ENCODE peak calls at places on chromosome 6, in nine cellular contexts. R is fibroblast of mammary gland, V is cardiac fibroblast, U is mucosa of descending colon, E is AG10803, I is Peyer's patch, H is AG04449, W is dorsolateral prefrontal cortex, B is Panc1. J is an unnamed sample.

GRCh38 chr6:99434702-99435530 is 9.8 kb upstream of the PNISR start:
- DNase-seq in H (no peak), E (peak; percentile 37), V (peak; percentile 55), I (no peak), W (no peak), B (no peak), U (no peak), R (peak; percentile 47), J (no peak)

GRCh38 chr6:100088009-100088408 is 94.0 kb upstream of the MCHR2 start:
- DNase-seq in R (peak; percentile 76), B (no peak), E (peak; percentile 95), W (no peak), H (peak; percentile 65), V (peak; percentile 31), I (no peak), U (no peak), J (no peak)

GRCh38 chr6:38262041-38262440 is 377.7 kb downstream of the BTBD9 start:
- DNase-seq in W (no peak), U (no peak), B (peak; percentile 85), R (peak; percentile 87), H (peak; percentile 57), E (peak; percentile 82), V (peak; percentile 73), I (no peak), J (no peak)

GRCh38 chr6:47414517-47415167 is 62.9 kb upstream of the CD2AP start:
- DNase-seq in B (peak; percentile 18), I (no peak), E (peak; percentile 51), W (no peak), R (peak; percentile 11), V (peak; percentile 38), U (no peak), H (no peak), J (no peak)

GRCh38 chr6:120173250-120173649 is 823.7 kb upstream of the MAN1A1 start:
- DNase-seq in B (no peak), U (no peak), V (no peak), W (no peak), H (no peak), R (no peak), E (no peak), I (no peak), J (no peak)

GRCh38 chr6:148507774-148508173 is 165.1 kb downstream of the SASH1 start:
- DNase-seq in V (peak; percentile 62), W (no peak), I (no peak), R (peak; percentile 97), B (no peak), E (peak; percentile 63), H (no peak), U (no peak), J (no peak)

GRCh38 chr6:144957236-144957937 is 672.3 kb downstream of the UTRN start:
- DNase-seq in I (no peak), R (peak; percentile 11), U (no peak), V (no peak), H (no peak), B (no peak), E (no peak), W (no peak), J (no peak)

GRCh38 chr6:132734694-132735236 is 20.9 kb upstream of the VNN1 start:
- DNase-seq in R (peak; percentile 74), V (peak; percentile 67), W (no peak), B (peak; percentile 52), I (no peak), H (no peak), E (peak; percentile 51), U (no peak), J (no peak)

GRCh38 chr6:133504761-133505160 is 263.6 kb downstream of the EYA4 start:
- DNase-seq in W (no peak), E (no peak), U (no peak), H (no peak), R (no peak), V (peak; percentile 27), I (no peak), B (no peak), J (no peak)

GRCh38 chr6:11174245-11174616 is 58.2 kb downstream of the NEDD9 start:
- DNase-seq in B (no peak), E (no peak), I (no peak), H (no peak), V (no peak), R (no peak), U (no peak), W (no peak), J (no peak)

GRCh38 chr6:41284726-41285125 is 1.8 kb downstream of the TREM1 start:
- DNase-seq in E (peak; percentile 35), H (no peak), B (no peak), V (peak; percentile 77), U (no peak), R (peak; percentile 75), W (no peak), I (peak; percentile 40), J (peak; percentile 83)

GRCh38 chr6:11460837-11461661 is 76.5 kb upstream of the TMEM170B start:
- DNase-seq in U (no peak), V (no peak), B (no peak), W (no peak), I (no peak), R (no peak), H (peak; percentile 5), E (no peak), J (no peak)

GRCh38 chr6:18477301-18477941 is 90.3 kb downstream of the RNF144B start:
- DNase-seq in W (no peak), V (no peak), E (peak; percentile 39), R (peak; percentile 29), I (no peak), B (no peak), U (no peak), H (no peak), J (no peak)

GRCh38 chr6:72616406-72617015 is 5.4 kb upstream of the KCNQ5 start:
- DNase-seq in I (no peak), V (peak; percentile 71), U (no peak), B (no peak), H (no peak), R (peak; percentile 59), W (no peak), E (peak; percentile 59), J (no peak)

GRCh38 chr6:135159531-135159930 is 21.6 kb upstream of the MYB start:
- DNase-seq in H (no peak), I (no peak), V (no peak), E (no peak), R (no peak), W (no peak), U (no peak), B (no peak), J (no peak)

GRCh38 chr6:120857422-120857821 is 476.9 kb downstream of the TBC1D32 start:
- DNase-seq in H (no peak), W (no peak), B (no peak), U (no peak), V (no peak), R (no peak), E (no peak), I (no peak), J (no peak)

GRCh38 chr6:124926435-124926834 is 35.8 kb upstream of the RNF217 start:
- DNase-seq in I (no peak), E (no peak), R (no peak), H (no peak), V (no peak), B (no peak), W (no peak), U (no peak), J (no peak)

GRCh38 chr6:112298021-112298745 is 43.8 kb upstream of the LAMA4 start:
- DNase-seq in I (no peak), E (peak; percentile 90), R (peak; percentile 97), W (no peak), V (peak; percentile 91), U (no peak), B (no peak), H (peak; percentile 75), J (no peak)

GRCh38 chr6:105553174-105553573 is 150.3 kb upstream of the PREP start:
- DNase-seq in E (no peak), B (no peak), W (no peak), H (no peak), V (no peak), U (no peak), I (peak; percentile 63), R (no peak), J (no peak)

GRCh38 chr6:167495506-167496391 is 170.9 kb downstream of the TTLL2 start:
- DNase-seq in U (no peak), V (no peak), H (no peak), B (no peak), R (no peak), I (no peak), W (peak; percentile 84), E (no peak), J (no peak)
- TF ChIP-seq CTCF in U (no peak), V (no peak), H (no peak), B (no peak), R (no peak), I (no peak), W (no peak), E (no peak), J (no peak)

DNA sequence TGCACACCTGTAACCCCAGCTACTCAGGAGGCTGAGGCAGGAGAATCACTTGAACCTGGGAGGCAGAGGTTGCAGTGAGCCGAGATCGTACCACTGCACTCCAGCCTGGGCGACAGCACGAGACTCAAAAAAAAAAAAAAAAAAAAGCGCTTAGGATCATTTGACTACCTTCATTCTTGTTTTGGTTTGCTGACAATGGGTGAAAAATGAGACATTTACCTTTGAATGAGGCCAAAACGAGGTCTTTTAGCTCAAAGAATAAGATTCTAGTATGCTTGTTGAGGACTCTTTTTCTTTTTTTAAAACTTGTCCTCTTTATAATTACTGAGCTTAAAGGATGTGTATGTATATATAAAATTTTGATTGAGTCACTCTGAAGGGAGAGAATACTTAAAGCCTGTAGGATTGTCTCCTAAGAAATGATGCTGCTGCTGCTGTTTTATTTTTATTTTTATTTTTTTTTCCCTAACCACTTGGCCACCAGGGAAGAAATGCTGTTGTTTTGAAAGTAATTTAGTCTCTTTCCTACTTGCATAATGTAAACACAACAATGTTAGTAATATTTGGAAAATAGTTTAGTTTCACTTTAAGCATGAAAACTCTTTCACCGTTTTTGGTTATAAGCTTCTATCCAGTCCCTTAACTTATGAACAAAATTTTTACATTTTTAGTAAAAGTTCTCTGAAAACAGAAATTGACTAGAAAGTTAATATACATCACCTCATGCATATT is 7.9 kb downstream of the UBR2 start:
- DNase-seq in I (no peak), E (no peak), B (no peak), W (no peak), H (no peak), U (no peak), V (no peak), R (no peak), J (no peak)
- H3K4me3 ChIP-seq in I (no peak overlapping the region), E (no peak overlapping the region), B (no peak overlapping the region), W (no peak overlapping the region), H (no peak overlapping the region), U (no peak overlapping the region), V (no peak overlapping the region), R (no peak overlapping the region), J (no peak overlapping the region)

GRCh38 chr6:50600280-50600679 is 113.0 kb upstream of the TFAP2D start:
- DNase-seq in I (no peak), B (no peak), W (no peak), R (no peak), H (no peak), V (no peak), U (no peak), E (no peak), J (no peak)

GRCh38 chr6:50602191-50602810 is 111.0 kb upstream of the TFAP2D start:
- DNase-seq in I (no peak), W (no peak), R (peak; percentile 23), U (no peak), V (peak; percentile 41), E (peak; percentile 20), B (peak; percentile 13), H (no peak), J (no peak)
- TF ChIP-seq CTCF in I (peak; percentile 55), W (peak; percentile 78), R (peak; percentile 68), U (peak; percentile 39), V (peak; percentile 67), E (peak; percentile 83), B (peak; percentile 76), H (peak; percentile 30), J (no peak)

GRCh38 chr6:31548423-31548873 is 1.0 kb downstream of the NFKBIL1 start:
- DNase-seq in B (no peak), E (no peak), U (no peak), R (no peak), W (no peak), H (no peak), I (no peak), V (no peak), J (no peak)
- H3K4me3 ChIP-seq in B (peak overlapping the region; percentile 80), E (peak overlapping the region; percentile 66), U (no peak overlapping the region), R (peak overlapping the region; percentile 41), W (peak overlapping the region; percentile 65), H (peak overlapping the region; percentile 58), I (no peak overlapping the region), V (peak overlapping the region; percentile 42), J (peak overlapping the region; percentile 42)

J was measured in upper lobe of left lung.